ENCODE peak calls at places on chromosome 22, in eight cellular contexts. B is A549, N is K562, K is SK-N-SH, P is WTC11, W is H1, E is HepG2, A is GM12878. M is an unnamed sample.

GRCh38 chr22:49764151-49764581 is 63.5 kb downstream of the BRD1 start:
- DNase-seq in B (no peak), N (no peak), K (peak), P (peak), W (peak), E (no peak), A (no peak), M (no peak)

GRCh38 chr22:24230911-24231656 is 13.8 kb downstream of the GGT5 start:
- DNase-seq in B (no peak), N (peak), K (peak), P (peak), W (peak), E (no peak), A (no peak), M (no peak)

GRCh38 chr22:21449531-21450319 is 17.5 kb upstream of the TMEM191C start:
- DNase-seq in B (no peak), N (no peak), K (no peak), P (peak), W (peak), E (no peak), A (no peak), M (peak)

GRCh38 chr22:40855104-40855959 is 1.1 kb downstream of the ST13 start:
- DNase-seq in B (no peak), N (no peak), K (no peak), P (no peak), W (no peak), E (no peak), A (no peak), M (no peak)

GRCh38 chr22:48257690-48258065 is 1495.2 kb downstream of the TBC1D22A start:
- DNase-seq in B (no peak), N (no peak), K (no peak), P (no peak), W (no peak), E (no peak), A (no peak), M (no peak)

GRCh38 chr22:50717709-50718351 is 20.2 kb upstream of the ACR start:
- DNase-seq in B (no peak), N (no peak), K (no peak), P (no peak), W (no peak), E (no peak), A (no peak), M (no peak)

GRCh38 chr22:27930246-27931060 is 11.4 kb upstream of the PITPNB start:
- DNase-seq in B (no peak), N (no peak), K (no peak), P (no peak), W (no peak), E (no peak), A (no peak), M (peak)

GRCh38 chr22:49768511-49768910 is 59.2 kb downstream of the BRD1 start:
- DNase-seq in B (no peak), N (no peak), K (no peak), P (peak), W (no peak), E (no peak), A (no peak), M (no peak)

GRCh38 chr22:49657275-49657973 is 170.2 kb downstream of the BRD1 start:
- DNase-seq in B (no peak), N (peak), K (no peak), P (no peak), W (no peak), E (no peak), A (peak), M (no peak)

GRCh38 chr22:49264696-49265095 is 563.0 kb downstream of the BRD1 start:
- DNase-seq in B (no peak), N (no peak), K (no peak), P (no peak), W (no peak), E (no peak), A (no peak), M (no peak)

GRCh38 chr22:29816128-29816527 is 21.9 kb downstream of the ASCC2 start:
- DNase-seq in B (no peak), N (no peak), K (no peak), P (no peak), W (no peak), E (no peak), A (no peak), M (no peak)

GRCh38 chr22:17931400-17931825 is 92.9 kb downstream of the MICAL3 start:
- DNase-seq in B (no peak), N (no peak), K (peak), P (no peak), W (no peak), E (no peak), A (no peak), M (no peak)

GRCh38 chr22:39343259-39344045 is 6.3 kb upstream of the SYNGR1 start:
- DNase-seq in B (peak), N (peak), K (peak), P (peak), W (peak), E (peak), A (peak), M (peak)

GRCh38 chr22:26547426-26547825 is 35.2 kb upstream of the TFIP11 start:
- DNase-seq in B (no peak), N (no peak), K (no peak), P (no peak), W (no peak), E (no peak), A (no peak), M (peak)

GRCh38 chr22:35205141-35205775 is 52.0 kb upstream of the HMGXB4 start:
- DNase-seq in B (no peak), N (no peak), K (no peak), P (no peak), W (no peak), E (no peak), A (no peak), M (no peak)

DNA sequence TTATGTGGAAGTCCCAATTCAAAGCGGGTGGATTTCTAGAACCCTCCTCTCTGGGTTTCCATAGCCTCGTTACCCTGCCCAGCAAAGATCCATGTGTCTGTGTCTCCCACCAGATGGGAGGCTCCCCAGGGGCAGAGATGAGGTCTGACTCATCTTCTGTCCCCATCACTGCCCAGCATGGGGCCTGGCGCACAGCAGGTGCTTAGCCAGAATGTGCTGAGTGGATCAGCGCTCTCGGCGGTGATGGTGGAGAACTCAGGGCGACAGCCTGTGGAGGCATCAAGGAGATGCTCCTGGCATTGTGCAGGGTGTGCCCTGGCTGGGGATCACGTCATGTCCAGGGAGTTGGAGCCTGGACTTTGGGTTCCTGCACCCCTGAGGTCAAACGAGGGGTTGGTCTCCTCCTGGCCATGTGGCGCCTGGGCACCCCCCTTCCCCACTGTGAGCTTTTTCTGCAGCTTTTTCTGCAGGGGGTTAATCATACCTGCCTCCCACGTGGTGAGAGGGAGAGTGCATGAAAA is 46.1 kb upstream of the RFPL3 start:
- DNase-seq in B (no peak), N (no peak), K (no peak), P (no peak), W (peak), E (no peak), A (no peak), M (no peak)
- TF ChIP-seq USF2 in B (no peak), N (no peak), K (no peak), P (no peak), W (no peak), E (no peak), A (no peak), M (no peak)

DNA sequence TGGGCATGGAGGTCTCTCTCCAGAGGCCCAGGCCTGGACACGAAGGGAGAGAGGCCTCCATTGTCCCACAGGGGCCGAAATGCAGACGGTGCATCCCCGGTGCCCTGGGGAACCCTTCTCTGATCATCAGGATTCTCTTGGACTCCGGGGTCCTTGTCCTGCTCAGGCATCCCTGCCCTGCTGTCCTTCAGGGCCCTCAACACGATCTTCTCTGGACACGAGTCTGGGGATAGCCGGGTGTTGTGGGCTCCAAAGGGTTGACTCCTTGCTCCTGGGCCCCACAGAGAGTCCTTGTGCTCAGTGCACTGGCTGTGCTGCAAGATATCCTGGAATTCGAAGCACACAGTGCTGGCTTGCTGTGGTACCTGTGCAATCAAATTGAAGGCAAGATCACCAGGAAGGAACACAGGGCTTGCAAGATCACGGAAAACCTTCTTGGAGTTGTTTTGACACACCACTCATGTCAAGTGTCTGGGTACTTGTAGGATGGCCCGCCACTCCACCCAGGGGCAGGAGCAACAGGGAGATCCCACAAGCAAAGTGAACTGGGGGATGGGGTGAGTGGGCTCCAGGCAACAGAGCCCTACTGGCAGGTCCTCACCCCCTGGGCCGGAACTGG is 61.3 kb upstream of the PRODH start:
- DNase-seq in B (no peak), N (no peak), K (no peak), P (no peak), W (peak), E (no peak), A (no peak), M (no peak)
- TF ChIP-seq USF2 in B (no peak), N (no peak), K (no peak), P (no peak), W (no peak), E (no peak), A (no peak), M (no peak)

GRCh38 chr22:20028855-20029549 is 8.1 kb downstream of the TANGO2 start:
- DNase-seq in B (no peak), N (no peak), K (no peak), P (no peak), W (no peak), E (no peak), A (no peak), M (no peak)
- TF ChIP-seq USF2 in B (no peak), N (no peak), K (no peak), P (no peak), W (no peak), E (no peak), A (no peak), M (no peak)

DNA sequence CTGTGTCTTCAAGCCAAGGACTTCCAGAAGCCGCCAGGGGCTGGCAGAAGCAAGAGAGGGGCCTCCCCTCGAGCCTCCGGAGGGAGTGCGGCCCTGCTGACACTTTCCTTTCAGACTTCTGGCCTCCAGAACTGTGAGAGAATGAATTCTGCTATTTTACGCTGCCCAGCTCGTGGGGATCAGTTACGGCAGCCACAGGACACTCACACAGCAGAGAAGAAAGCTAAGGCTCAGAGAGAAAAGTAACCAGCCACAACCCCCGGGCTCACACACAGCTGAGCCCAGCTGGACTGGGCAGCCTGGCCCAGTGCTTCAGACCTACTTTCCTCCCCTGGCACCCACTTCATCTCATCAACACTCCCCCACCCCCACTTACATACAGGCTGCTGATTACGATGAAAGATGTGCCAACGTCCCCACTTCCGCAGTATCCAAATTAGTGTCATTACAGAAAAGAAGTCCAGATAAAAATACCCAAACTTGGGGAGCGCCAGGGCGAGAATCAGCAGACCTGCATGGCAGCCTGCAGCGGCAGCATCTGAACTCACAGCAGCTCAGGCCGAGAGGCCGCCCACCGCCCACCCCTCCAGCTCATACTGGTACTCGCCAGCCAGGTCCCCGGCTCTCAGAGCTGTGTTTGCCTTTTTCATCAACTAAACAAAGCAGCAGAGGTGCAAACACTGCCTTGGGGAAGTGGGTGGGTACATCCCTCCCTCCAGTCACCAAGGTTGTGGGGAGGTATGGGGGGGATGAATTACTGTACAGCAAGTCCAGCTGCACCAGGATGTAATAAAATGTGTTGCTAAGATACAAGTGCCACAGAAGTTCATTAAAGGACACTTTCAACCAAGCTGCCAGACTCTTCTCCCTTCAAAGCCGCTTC is 15.2 kb downstream of the PHF21B start:
- DNase-seq in B (no peak), N (no peak), K (peak), P (no peak), W (no peak), E (no peak), A (no peak), M (no peak)
- TF ChIP-seq USF2 in B (no peak), N (no peak), K (no peak), P (no peak), W (no peak), E (no peak), A (no peak), M (no peak)

DNA sequence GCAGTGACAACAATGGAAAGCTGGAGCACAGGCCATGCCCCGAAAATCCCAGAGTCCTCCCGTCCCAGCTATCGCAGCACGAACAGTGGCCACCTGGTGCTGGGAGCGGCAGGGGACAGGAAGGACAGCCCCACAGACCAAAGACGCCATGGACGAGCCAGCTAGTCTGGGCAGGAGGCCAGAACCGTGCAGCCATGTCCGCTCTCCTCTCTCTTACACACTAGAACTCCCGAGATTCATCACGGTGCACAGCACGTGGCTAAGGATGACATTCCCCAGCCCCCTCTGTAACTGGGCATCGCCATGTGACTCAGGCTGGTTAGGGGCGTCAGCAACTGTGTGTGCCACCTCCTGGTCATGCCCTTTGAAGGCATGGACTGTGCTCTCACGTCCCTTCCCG is 4.6 kb downstream of the CDPF1 start:
- DNase-seq in B (no peak), N (no peak), K (peak), P (no peak), W (no peak), E (no peak), A (no peak), M (no peak)
- TF ChIP-seq USF2 in B (no peak), N (no peak), K (no peak), P (no peak), W (no peak), E (no peak), A (no peak), M (peak)

GRCh38 chr22:37431366-37431765 is 4.1 kb upstream of the ELFN2 start:
- DNase-seq in B (no peak), N (no peak), K (no peak), P (no peak), W (no peak), E (peak), A (no peak), M (peak)
- TF ChIP-seq USF2 in B (no peak), N (no peak), K (no peak), P (no peak), W (no peak), E (no peak), A (no peak), M (no peak)

DNA sequence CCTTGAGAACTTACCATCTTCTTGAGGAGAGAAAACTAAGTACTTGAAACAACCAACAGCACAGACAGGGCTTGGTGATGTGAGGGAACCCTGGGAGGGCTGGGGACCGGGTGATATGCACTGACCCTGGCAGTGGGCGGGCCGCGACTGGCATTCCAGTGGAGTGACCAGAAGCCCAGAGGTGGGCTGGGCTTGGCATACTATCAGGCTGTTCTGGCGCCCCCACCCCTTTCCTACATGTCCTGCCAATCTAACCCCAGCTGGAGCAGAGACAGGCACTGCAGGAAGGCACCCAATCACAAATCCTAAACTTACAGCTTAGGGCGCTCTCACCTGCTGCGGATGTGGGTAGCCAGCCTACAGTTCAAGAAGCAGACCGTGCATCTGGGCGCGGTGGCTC is 54.0 kb upstream of the GCAT start:
- DNase-seq in B (no peak), N (no peak), K (no peak), P (no peak), W (no peak), E (no peak), A (no peak), M (peak)
- TF ChIP-seq USF2 in B (no peak), N (no peak), K (no peak), P (no peak), W (no peak), E (no peak), A (no peak), M (no peak)

GRCh38 chr22:43411040-43411919 is 534 bp upstream of the MPPED1 start:
- DNase-seq in B (no peak), N (no peak), K (peak), P (no peak), W (no peak), E (no peak), A (no peak), M (no peak)

GRCh38 chr22:43409800-43410199 is 2.0 kb upstream of the MPPED1 start:
- DNase-seq in B (no peak), N (no peak), K (no peak), P (no peak), W (no peak), E (no peak), A (no peak), M (no peak)

GRCh38 chr22:43413826-43414225 is 2.0 kb downstream of the MPPED1 start:
- DNase-seq in B (no peak), N (no peak), K (no peak), P (no peak), W (no peak), E (no peak), A (no peak), M (no peak)

GRCh38 chr22:43411981-43412807 is at the start of gene MPPED1:
- DNase-seq in B (no peak), N (no peak), K (peak), P (no peak), W (no peak), E (no peak), A (no peak), M (no peak)

GRCh38 chr22:43412808-43413785 is 1.3 kb downstream of the MPPED1 start:
- DNase-seq in B (no peak), N (no peak), K (no peak), P (no peak), W (no peak), E (no peak), A (no peak), M (no peak)
- TF ChIP-seq USF2 in B (no peak), N (no peak), K (no peak), P (no peak), W (no peak), E (no peak), A (no peak), M (no peak)

DNA sequence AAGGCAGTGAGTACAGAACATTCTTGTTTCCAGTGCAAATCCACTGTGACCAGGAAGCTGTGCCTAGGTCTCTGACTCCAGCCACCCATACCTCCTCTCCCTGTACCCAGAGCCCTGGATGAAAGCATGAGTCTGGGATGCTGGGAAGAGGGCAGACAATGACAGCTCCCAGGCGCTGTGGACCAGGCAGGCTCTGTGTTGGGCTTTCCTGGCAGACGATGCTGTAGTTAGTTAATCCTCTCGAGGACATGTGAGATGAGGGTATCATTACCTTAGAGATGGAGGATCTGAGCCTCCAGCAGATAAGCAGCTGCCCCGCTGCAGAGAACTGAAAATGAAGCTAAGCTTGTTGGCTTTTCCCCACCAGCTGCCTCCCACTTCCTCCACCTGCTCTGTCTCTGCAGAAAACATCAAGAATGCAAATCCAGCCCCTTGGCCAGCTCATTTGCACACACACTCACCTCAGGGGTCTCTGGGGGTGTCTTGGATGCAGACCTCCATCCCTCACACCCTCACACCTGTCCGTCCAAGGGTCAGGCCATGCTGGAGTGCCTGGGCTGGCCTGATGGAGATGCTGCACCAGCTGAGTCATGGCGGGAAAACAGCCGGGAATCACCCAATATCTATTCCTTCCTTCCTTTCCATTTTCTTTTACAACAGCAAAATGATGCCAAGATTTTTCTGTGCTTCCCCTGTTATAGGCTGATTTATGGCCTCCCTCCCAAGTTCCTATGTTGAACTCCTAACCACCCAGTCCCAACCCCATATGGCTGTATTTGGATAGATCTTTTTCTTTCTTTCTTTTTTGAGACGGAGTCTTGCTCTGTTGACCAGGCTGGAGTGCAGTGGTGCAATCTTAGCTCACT is 94.9 kb upstream of the SEPTIN5 start:
- DNase-seq in B (no peak), N (no peak), K (no peak), P (no peak), W (no peak), E (no peak), A (peak), M (no peak)
- TF ChIP-seq USF2 in B (no peak), N (no peak), K (no peak), P (no peak), W (no peak), E (no peak), A (no peak), M (no peak)